ENCODE peak calls at places on chromosomes 11 and 22, in seven cellular contexts. One of them, this sample, is unnamed. For H3K4me1, the result is how much of the 10 kb centered on the place peaks cover.

GRCh38 chr11:68043349-68044144 is 4.7 kb downstream of the TCIRG1 start:
- DNase-seq in IMR-90: peak
- DNase-seq in thyroid gland: no peak
- DNase-seq in A549: peak
- DNase-seq in ovary: no peak
- DNase-seq in endothelial cell of umbilical vein: no peak
- DNase-seq in tibial nerve: no peak
- DNase-seq in this sample: no peak

GRCh38 chr22:20885017-20885556 is 26.3 kb downstream of the SNAP29 start:
- DNase-seq in tibial nerve: no peak
- DNase-seq in thyroid gland: no peak
- DNase-seq in A549: no peak
- DNase-seq in endothelial cell of umbilical vein: no peak
- DNase-seq in IMR-90: no peak
- DNase-seq in ovary: no peak
- DNase-seq in this sample: no peak

GRCh38 chr11:114168691-114169090 is 109.2 kb downstream of the ZBTB16 start:
- DNase-seq in endothelial cell of umbilical vein: no peak
- DNase-seq in thyroid gland: no peak
- DNase-seq in A549: no peak
- DNase-seq in ovary: no peak
- DNase-seq in tibial nerve: no peak
- DNase-seq in IMR-90: no peak
- DNase-seq in this sample: peak

GRCh38 chr11:118939948-118940598 is 14.3 kb upstream of the BCL9L start:
- DNase-seq in ovary: no peak
- DNase-seq in IMR-90: no peak
- DNase-seq in endothelial cell of umbilical vein: no peak
- DNase-seq in tibial nerve: no peak
- DNase-seq in thyroid gland: no peak
- DNase-seq in A549: no peak
- DNase-seq in this sample: no peak

GRCh38 chr22:50074551-50075042 is 10.6 kb downstream of the MLC1 start:
- DNase-seq in thyroid gland: no peak
- DNase-seq in IMR-90: no peak
- DNase-seq in endothelial cell of umbilical vein: no peak
- DNase-seq in ovary: peak
- DNase-seq in A549: no peak
- DNase-seq in tibial nerve: no peak
- DNase-seq in this sample: peak

GRCh38 chr11:8168485-8169257 is at the start of gene RIC3:
- DNase-seq in ovary: peak
- DNase-seq in IMR-90: no peak
- DNase-seq in endothelial cell of umbilical vein: no peak
- DNase-seq in thyroid gland: peak
- DNase-seq in A549: no peak
- DNase-seq in tibial nerve: no peak
- DNase-seq in this sample: peak

GRCh38 chr11:69934861-69935494 is 115.8 kb upstream of the FGF3 start:
- DNase-seq in thyroid gland: no peak
- DNase-seq in A549: peak
- DNase-seq in IMR-90: peak
- DNase-seq in tibial nerve: no peak
- DNase-seq in ovary: peak
- DNase-seq in endothelial cell of umbilical vein: no peak
- DNase-seq in this sample: no peak

GRCh38 chr11:69511358-69512015 is 30.0 kb downstream of the LINC01488 start:
- DNase-seq in tibial nerve: no peak
- DNase-seq in ovary: no peak
- DNase-seq in A549: no peak
- DNase-seq in IMR-90: no peak
- DNase-seq in endothelial cell of umbilical vein: no peak
- DNase-seq in thyroid gland: no peak
- DNase-seq in this sample: no peak

GRCh38 chr11:68375337-68375736 is 62.9 kb downstream of the LRP5 start:
- DNase-seq in ovary: no peak
- DNase-seq in endothelial cell of umbilical vein: no peak
- DNase-seq in IMR-90: no peak
- DNase-seq in tibial nerve: no peak
- DNase-seq in thyroid gland: no peak
- DNase-seq in A549: no peak
- DNase-seq in this sample: no peak

GRCh38 chr11:79331251-79331901 is 109.5 kb downstream of the TENM4 start:
- DNase-seq in IMR-90: no peak
- DNase-seq in A549: no peak
- DNase-seq in thyroid gland: no peak
- DNase-seq in ovary: no peak
- DNase-seq in endothelial cell of umbilical vein: no peak
- DNase-seq in tibial nerve: no peak
- DNase-seq in this sample: no peak

GRCh38 chr11:126115253-126115540 is 52.5 kb upstream of the CDON start:
- DNase-seq in IMR-90: no peak
- DNase-seq in thyroid gland: peak
- DNase-seq in ovary: peak
- DNase-seq in A549: no peak
- DNase-seq in endothelial cell of umbilical vein: peak
- DNase-seq in tibial nerve: no peak
- DNase-seq in this sample: peak

GRCh38 chr11:24515632-24516031 is 18.8 kb downstream of the LUZP2 start:
- DNase-seq in ovary: no peak
- DNase-seq in A549: no peak
- DNase-seq in IMR-90: no peak
- DNase-seq in endothelial cell of umbilical vein: no peak
- DNase-seq in thyroid gland: no peak
- DNase-seq in tibial nerve: no peak
- DNase-seq in this sample: no peak

GRCh38 chr22:17981497-17981896 is 42.9 kb downstream of the MICAL3 start:
- DNase-seq in thyroid gland: no peak
- DNase-seq in ovary: no peak
- DNase-seq in IMR-90: no peak
- DNase-seq in endothelial cell of umbilical vein: no peak
- DNase-seq in A549: no peak
- DNase-seq in tibial nerve: no peak
- DNase-seq in this sample: no peak

GRCh38 chr11:6742260-6742659 is 29.5 kb downstream of the OR2AG2 start:
- DNase-seq in A549: no peak
- DNase-seq in ovary: no peak
- DNase-seq in tibial nerve: no peak
- DNase-seq in IMR-90: no peak
- DNase-seq in thyroid gland: no peak
- DNase-seq in endothelial cell of umbilical vein: no peak
- DNase-seq in this sample: no peak

GRCh38 chr11:104061851-104062521 is 25.5 kb downstream of the DDI1 start:
- DNase-seq in endothelial cell of umbilical vein: no peak
- DNase-seq in ovary: no peak
- DNase-seq in thyroid gland: no peak
- DNase-seq in tibial nerve: no peak
- DNase-seq in A549: no peak
- DNase-seq in IMR-90: peak
- DNase-seq in this sample: no peak

GRCh38 chr11:66411323-66411722 is 9.5 kb upstream of the NPAS4 start:
- DNase-seq in thyroid gland: no peak
- DNase-seq in tibial nerve: no peak
- DNase-seq in A549: no peak
- DNase-seq in endothelial cell of umbilical vein: no peak
- DNase-seq in IMR-90: no peak
- DNase-seq in ovary: no peak
- DNase-seq in this sample: no peak
- H3K4me1 ChIP-seq in thyroid gland: under half
- H3K4me1 ChIP-seq in tibial nerve: under half
- H3K4me1 ChIP-seq in A549: under half
- H3K4me1 ChIP-seq in endothelial cell of umbilical vein: under half
- H3K4me1 ChIP-seq in IMR-90: under half
- H3K4me1 ChIP-seq in ovary: under half
- H3K4me1 ChIP-seq in this sample: under half

DNA sequence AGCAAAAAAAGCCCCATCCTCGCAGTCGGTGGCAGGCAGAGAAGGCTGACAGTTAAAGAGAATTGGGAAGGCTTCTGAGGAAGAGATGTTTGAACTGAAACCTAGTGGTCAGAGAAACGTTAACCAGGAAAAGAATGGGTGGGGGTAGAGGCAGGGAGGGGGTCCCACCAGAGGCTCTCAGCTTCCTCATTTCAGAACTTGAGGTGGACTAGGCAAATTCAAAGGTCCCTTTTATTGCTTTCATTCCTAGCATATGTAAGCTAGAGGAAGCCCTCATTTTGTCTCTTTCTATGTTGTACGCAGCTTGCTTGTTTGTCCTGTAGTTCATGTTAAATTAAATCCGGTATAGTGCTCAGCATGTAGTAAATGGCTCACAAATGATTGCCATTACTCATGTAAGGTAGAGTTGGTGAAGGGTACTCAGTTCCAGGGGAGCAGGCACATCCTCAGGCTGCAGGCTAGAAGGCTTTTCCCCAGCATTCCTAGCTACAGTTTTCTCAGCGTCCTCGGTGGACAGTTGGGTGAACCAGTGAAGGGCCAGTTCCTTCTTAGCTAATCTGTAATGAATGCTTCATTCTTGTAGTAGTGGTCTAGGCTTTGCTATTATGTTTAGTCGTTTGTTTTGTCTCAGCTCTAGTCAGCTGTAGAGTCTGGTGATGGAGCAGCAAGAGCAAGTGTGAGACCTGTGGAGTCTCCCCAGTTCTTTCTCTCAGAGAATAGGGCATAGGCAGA is 58.6 kb downstream of the UVRAG start:
- DNase-seq in ovary: no peak
- DNase-seq in tibial nerve: no peak
- DNase-seq in endothelial cell of umbilical vein: peak
- DNase-seq in A549: no peak
- DNase-seq in thyroid gland: peak
- DNase-seq in IMR-90: no peak
- DNase-seq in this sample: no peak
- TF ChIP-seq POLR2A in ovary: no peak
- TF ChIP-seq POLR2A in tibial nerve: no peak
- TF ChIP-seq POLR2A in endothelial cell of umbilical vein: no peak
- TF ChIP-seq POLR2A in A549: no peak
- TF ChIP-seq POLR2A in thyroid gland: no peak
- TF ChIP-seq POLR2A in IMR-90: no peak
- TF ChIP-seq POLR2A in this sample: no peak

GRCh38 chr22:46374663-46375474 is 39.4 kb downstream of the TRMU start:
- DNase-seq in IMR-90: no peak
- DNase-seq in thyroid gland: peak
- DNase-seq in tibial nerve: no peak
- DNase-seq in A549: no peak
- DNase-seq in endothelial cell of umbilical vein: no peak
- DNase-seq in ovary: no peak
- DNase-seq in this sample: peak

GRCh38 chr22:46373166-46373565 is 37.7 kb downstream of the TRMU start:
- DNase-seq in ovary: no peak
- DNase-seq in tibial nerve: no peak
- DNase-seq in endothelial cell of umbilical vein: no peak
- DNase-seq in IMR-90: no peak
- DNase-seq in A549: no peak
- DNase-seq in thyroid gland: peak
- DNase-seq in this sample: peak

GRCh38 chr22:46372686-46373085 is 37.2 kb downstream of the TRMU start:
- DNase-seq in A549: no peak
- DNase-seq in endothelial cell of umbilical vein: no peak
- DNase-seq in ovary: no peak
- DNase-seq in IMR-90: no peak
- DNase-seq in tibial nerve: no peak
- DNase-seq in thyroid gland: no peak
- DNase-seq in this sample: no peak

GRCh38 chr22:46376096-46376495 is 40.6 kb downstream of the TRMU start:
- DNase-seq in thyroid gland: no peak
- DNase-seq in A549: no peak
- DNase-seq in endothelial cell of umbilical vein: no peak
- DNase-seq in tibial nerve: no peak
- DNase-seq in ovary: no peak
- DNase-seq in IMR-90: no peak
- DNase-seq in this sample: no peak

DNA sequence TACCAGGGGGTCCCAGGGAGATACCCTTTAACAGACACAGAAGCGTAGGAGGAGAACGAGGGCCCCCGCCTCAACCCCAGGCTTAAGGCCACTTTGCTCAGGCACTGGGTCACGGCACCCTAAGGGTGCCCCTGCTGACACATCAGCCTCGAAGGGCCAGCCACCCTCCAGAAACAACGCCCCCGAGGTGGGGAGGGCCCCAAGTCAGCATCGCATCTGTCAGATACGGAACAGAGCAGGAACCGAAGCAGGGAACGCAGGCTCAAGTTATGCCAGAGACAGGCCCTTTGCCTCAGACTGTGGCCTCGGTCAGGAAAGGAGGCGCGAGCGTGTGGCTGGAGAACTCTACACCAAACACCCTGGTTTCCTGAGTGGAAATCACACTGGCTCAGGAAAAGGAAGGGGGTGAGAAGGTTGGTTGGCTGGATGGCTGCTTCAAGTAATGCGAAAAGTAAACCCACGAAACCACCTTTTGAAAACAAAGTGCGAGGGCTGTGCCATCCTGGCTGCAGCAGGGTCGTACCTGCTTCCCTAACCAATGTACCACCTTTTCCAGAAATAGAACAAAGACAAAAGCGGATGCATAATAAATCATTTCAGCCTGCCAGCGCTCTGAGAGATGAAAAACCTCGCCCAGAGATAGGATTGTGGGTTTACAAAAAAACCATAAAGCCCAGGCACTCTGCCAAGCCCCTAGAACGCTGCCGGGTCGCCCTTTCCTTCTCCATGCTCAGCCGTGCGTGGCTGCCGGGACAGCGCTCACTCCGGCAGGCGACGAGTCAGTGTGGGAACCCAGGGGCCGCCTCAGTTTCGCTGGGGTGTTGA is 38.5 kb downstream of the TRMU start:
- DNase-seq in endothelial cell of umbilical vein: peak
- DNase-seq in tibial nerve: no peak
- DNase-seq in ovary: no peak
- DNase-seq in IMR-90: no peak
- DNase-seq in thyroid gland: peak
- DNase-seq in A549: no peak
- DNase-seq in this sample: peak
- H3K4me1 ChIP-seq in endothelial cell of umbilical vein: under half
- H3K4me1 ChIP-seq in tibial nerve: under half
- H3K4me1 ChIP-seq in ovary: under half
- H3K4me1 ChIP-seq in IMR-90: under half
- H3K4me1 ChIP-seq in thyroid gland: half or more
- H3K4me1 ChIP-seq in A549: under half
- H3K4me1 ChIP-seq in this sample: under half

DNA sequence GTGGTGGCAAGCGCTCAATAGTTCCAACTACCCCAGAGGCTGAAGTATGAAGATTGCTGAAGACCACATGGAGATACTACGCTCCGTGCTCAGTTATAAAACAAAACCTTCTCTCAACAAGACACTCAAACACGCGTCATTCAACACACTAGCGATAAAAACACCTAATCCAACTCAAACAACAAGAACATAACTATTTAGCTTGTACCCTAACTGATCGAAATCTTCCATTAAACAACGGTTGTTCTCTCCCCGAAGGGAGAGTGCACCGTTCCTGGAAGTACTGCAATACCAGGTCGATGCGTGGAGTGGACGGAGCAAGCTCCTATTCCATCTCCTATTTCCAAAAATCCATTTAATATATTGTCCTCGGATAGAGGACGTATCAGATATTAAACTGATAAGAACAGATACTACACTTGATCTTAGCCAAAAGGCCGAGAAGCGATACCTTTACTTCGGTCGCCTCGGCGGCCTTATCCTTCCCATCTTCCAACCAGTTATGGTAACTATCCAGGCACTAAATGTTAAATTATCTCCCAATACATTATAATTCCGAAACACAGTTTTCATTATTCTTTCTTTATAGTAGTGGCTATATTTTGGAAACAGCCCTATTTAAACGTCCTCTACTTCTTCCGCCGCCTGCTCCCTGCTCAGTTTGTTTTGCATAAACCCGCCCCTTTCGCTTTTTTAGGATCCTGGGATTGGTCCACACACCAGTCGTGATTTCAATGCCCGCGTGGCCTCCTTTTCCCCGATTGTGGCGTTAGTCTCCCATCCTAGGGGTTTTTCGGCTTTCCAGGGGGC is 2.2 kb upstream of the WDR74 start:
- DNase-seq in IMR-90: peak
- DNase-seq in tibial nerve: peak
- DNase-seq in thyroid gland: peak
- DNase-seq in endothelial cell of umbilical vein: peak
- DNase-seq in A549: peak
- DNase-seq in ovary: peak
- DNase-seq in this sample: peak
- TF ChIP-seq POLR2A in IMR-90: peak
- TF ChIP-seq POLR2A in tibial nerve: peak
- TF ChIP-seq POLR2A in thyroid gland: peak
- TF ChIP-seq POLR2A in endothelial cell of umbilical vein: peak
- TF ChIP-seq POLR2A in A549: peak
- TF ChIP-seq POLR2A in ovary: peak
- TF ChIP-seq POLR2A in this sample: peak